ENCODE peak calls at places on chromosome 9, in four cellular contexts. X is B cell, I is EL, G is frontal cortex. P is an unnamed sample.
A peak's percentile ranks its signal among the peaks of the same experiment; 100 is the strongest.

GRCh38 chr9:126472446-126472845 is 141.3 kb upstream of the LMX1B start:
- DNase-seq in X (no peak), I (no peak), G (no peak), P (no peak)

GRCh38 chr9:1458503-1458902 is 408.3 kb downstream of the DMRT2 start:
- DNase-seq in X (no peak), I (peak; percentile 80), G (no peak), P (no peak)

GRCh38 chr9:93268551-93269314 is 84.8 kb downstream of the WNK2 start:
- DNase-seq in X (peak; percentile 80), I (no peak), G (no peak), P (peak; percentile 25)

GRCh38 chr9:116286287-116286686 is 132.7 kb downstream of the PAPPA start:
- DNase-seq in X (no peak), I (no peak), G (no peak), P (no peak)

GRCh38 chr9:16602494-16602893 is 268.0 kb downstream of the BNC2 start:
- DNase-seq in X (no peak), I (no peak), G (no peak), P (no peak)

GRCh38 chr9:137449081-137449844 is 8.1 kb upstream of the ENTPD8 start:
- DNase-seq in X (peak; percentile 47), I (no peak), G (no peak), P (no peak)

GRCh38 chr9:6708732-6709131 is 49.0 kb upstream of the KDM4C start:
- DNase-seq in X (no peak), I (no peak), G (no peak), P (no peak)

GRCh38 chr9:90451804-90452203 is 190.8 kb downstream of the DIRAS2 start:
- DNase-seq in X (no peak), I (no peak), G (no peak), P (no peak)

GRCh38 chr9:136671646-136672430 is 9.1 kb downstream of the EGFL7 start:
- DNase-seq in X (peak; percentile 89), I (no peak), G (no peak), P (peak; percentile 89)

P was measured in D341Med.